ENCODE peak calls at places on chromosomes 4 and X, in four cellular contexts. X is transverse colon, B is osteoblast, F is hepatocyte. J is an unnamed sample.

GRCh38 chr4:123411976-123412589 is 15.5 kb downstream of the SPRY1 start:
- DNase-seq in X (no peak), B (no peak), F (no peak), J (peak; percentile 33)

GRCh38 chr4:95319169-95319568 is 229.6 kb downstream of the UNC5C start:
- DNase-seq in X (no peak), B (no peak), F (no peak), J (no peak)

GRCh38 chr4:1978741-1979476 is 29.9 kb downstream of the NELFA start:
- DNase-seq in X (no peak), B (peak; percentile 27), F (no peak), J (no peak)

GRCh38 chrX:10841579-10841978 is 221.2 kb upstream of the MID1 start:
- DNase-seq in X (no peak), B (peak; percentile 29), F (no peak), J (no peak)

GRCh38 chrX:10611441-10612090 is 8.8 kb downstream of the MID1 start:
- DNase-seq in X (no peak), B (no peak), F (no peak), J (no peak)

GRCh38 chr4:115310671-115311070 is 197.3 kb upstream of the NDST4 start:
- DNase-seq in X (no peak), B (no peak), F (no peak), J (no peak)

GRCh38 chrX:88937616-88938015 is 190.6 kb downstream of the CPXCR1 start:
- DNase-seq in X (no peak), B (no peak), F (no peak), J (no peak)

GRCh38 chr4:91997045-91997444 is 306.7 kb upstream of the GRID2 start:
- DNase-seq in X (no peak), B (no peak), F (no peak), J (no peak)

GRCh38 chr4:28357985-28358384 is 1497.3 kb downstream of the STIM2 start:
- DNase-seq in X (no peak), B (no peak), F (peak; percentile 26), J (no peak)

GRCh38 chr4:185096032-185096653 is 46.9 kb upstream of the SLC25A4 start:
- DNase-seq in X (peak; percentile 25), B (peak; percentile 83), F (peak; percentile 63), J (peak; percentile 45)

GRCh38 chr4:8435656-8436121 is 4.8 kb downstream of the ACOX3 start:
- DNase-seq in X (peak; percentile 22), B (no peak), F (no peak), J (peak; percentile 24)

GRCh38 chrX:52346462-52347165 is 22.2 kb upstream of the XAGE2 start:
- DNase-seq in X (no peak), B (no peak), F (no peak), J (no peak)

GRCh38 chrX:154732421-154733071 is 18.3 kb downstream of the GAB3 start:
- DNase-seq in X (no peak), B (no peak), F (no peak), J (no peak)

GRCh38 chrX:39815621-39816020 is 282.1 kb downstream of the BCOR start:
- DNase-seq in X (no peak), B (peak; percentile 48), F (no peak), J (no peak)

GRCh38 chrX:39905475-39905889 is 192.3 kb downstream of the BCOR start:
- DNase-seq in X (peak; percentile 59), B (no peak), F (peak; percentile 77), J (peak; percentile 25)

GRCh38 chrX:68927178-68927577 is 98.4 kb downstream of the EFNB1 start:
- DNase-seq in X (no peak), B (no peak), F (no peak), J (no peak)

GRCh38 chr4:112119358-112119783 is 25.9 kb upstream of the FAM241A start:
- DNase-seq in X (no peak), B (no peak), F (no peak), J (no peak)

GRCh38 chrX:19543020-19543715 is 27.9 kb upstream of the MAP3K15 start:
- DNase-seq in X (no peak), B (peak; percentile 68), F (no peak), J (no peak)

GRCh38 chr4:82513382-82513781 is 48.4 kb downstream of the TMEM150C start:
- DNase-seq in X (no peak), B (no peak), F (no peak), J (no peak)

GRCh38 chrX:48636286-48636685 is 39.0 kb downstream of the WDR13 start:
- DNase-seq in X (no peak), B (no peak), F (no peak), J (no peak)

GRCh38 chrX:137565921-137566745 is at the start of gene ZIC3:
- DNase-seq in X (peak; percentile 15), B (peak; percentile 89), F (peak; percentile 74), J (peak; percentile 28)

GRCh38 chrX:52284865-52285264 is 84.0 kb upstream of the XAGE2 start:
- DNase-seq in X (no peak), B (no peak), F (no peak), J (no peak)

GRCh38 chr4:24603343-24603742 is 19.0 kb upstream of the DHX15 start:
- DNase-seq in X (no peak), B (no peak), F (no peak), J (no peak)

GRCh38 chr4:120870279-120870673 is 52.2 kb downstream of the PRDM5 start:
- DNase-seq in X (no peak), B (no peak), F (no peak), J (no peak)

GRCh38 chrX:109629310-109629709 is 4.3 kb upstream of the KCNE5 start:
- DNase-seq in X (no peak), B (no peak), F (peak; percentile 19), J (no peak)

GRCh38 chr4:146095091-146095690 is 80.3 kb upstream of the LSM6 start:
- DNase-seq in X (peak; percentile 46), B (no peak), F (peak; percentile 78), J (peak; percentile 55)

GRCh38 chr4:12911723-12912324 is 572.3 kb downstream of the RAB28 start:
- DNase-seq in X (no peak), B (no peak), F (no peak), J (no peak)

GRCh38 chr4:1467581-1468458 is 61.6 kb upstream of the NKX1-1 start:
- DNase-seq in X (no peak), B (peak; percentile 49), F (no peak), J (no peak)

GRCh38 chr4:147851135-147851534 is 119.2 kb downstream of the ARHGAP10 start:
- DNase-seq in X (no peak), B (no peak), F (no peak), J (no peak)
- H3K4me1 ChIP-seq in X (no peaks in the 10 kb centered on the region), B (peaks cover 8% of the 10 kb centered on the region), F (peaks cover 22% of the 10 kb centered on the region), J (no peaks in the 10 kb centered on the region)

DNA sequence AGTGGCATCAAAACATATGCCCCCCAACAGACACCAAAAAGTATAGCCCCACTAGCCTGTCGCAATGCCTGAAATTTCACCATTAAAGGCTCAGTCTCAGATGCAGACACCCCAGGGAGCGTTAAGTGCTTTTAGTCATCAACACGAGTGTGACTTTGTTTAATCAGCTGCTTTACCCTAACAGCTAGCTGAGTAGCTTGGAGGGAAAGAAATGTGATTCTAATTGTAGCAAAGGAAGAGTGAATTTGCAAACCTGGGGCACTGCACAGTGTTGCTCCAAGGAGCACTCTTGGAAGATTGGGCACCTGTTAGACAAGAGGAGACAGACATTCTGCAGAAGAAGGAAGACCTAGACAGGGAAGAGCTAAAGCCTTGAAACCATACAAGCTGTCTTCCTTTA is 145.1 kb downstream of the BEND2 start:
- DNase-seq in X (no peak), B (no peak), F (no peak), J (no peak)
- H3K4me1 ChIP-seq in X (no peaks in the 10 kb centered on the region), B (no peaks in the 10 kb centered on the region), F (no peaks in the 10 kb centered on the region), J (no peaks in the 10 kb centered on the region)

GRCh38 chr4:38016698-38017097 is 56.5 kb downstream of the PTTG2 start:
- DNase-seq in X (no peak), B (no peak), F (no peak), J (no peak)
- H3K4me1 ChIP-seq in X (no peaks in the 10 kb centered on the region), B (peaks cover 5% of the 10 kb centered on the region), F (no peaks in the 10 kb centered on the region), J (no peaks in the 10 kb centered on the region)

GRCh38 chrX:70478521-70478920 is 33.9 kb downstream of the DLG3 start:
- DNase-seq in X (no peak), B (no peak), F (no peak), J (no peak)
- H3K4me1 ChIP-seq in X (peaks cover 9% of the 10 kb centered on the region), B (peaks cover 42% of the 10 kb centered on the region), F (peaks cover 25% of the 10 kb centered on the region), J (no peaks in the 10 kb centered on the region)

GRCh38 chr4:154677300-154677699 is 64.8 kb upstream of the FGG start:
- DNase-seq in X (no peak), B (no peak), F (no peak), J (no peak)

GRCh38 chr4:154677923-154678322 is 65.5 kb upstream of the FGG start:
- DNase-seq in X (no peak), B (no peak), F (no peak), J (no peak)
- H3K4me1 ChIP-seq in X (no peaks in the 10 kb centered on the region), B (no peaks in the 10 kb centered on the region), F (no peaks in the 10 kb centered on the region), J (no peaks in the 10 kb centered on the region)